ENCODE peak calls at places on chromosomes 2 and 18, in eight cellular contexts. One of them, this sample, is unnamed. For H3K4me1, the result is how much of the 10 kb centered on the place peaks cover.

GRCh38 chr2:170354409-170354808 is 176.5 kb downstream of the MYO3B start:
- DNase-seq in breast epithelium: no peak
- DNase-seq in HepG2: no peak
- DNase-seq in transverse colon: no peak
- DNase-seq in spleen: no peak
- DNase-seq in adrenal gland: no peak
- DNase-seq in heart left ventricle: no peak
- DNase-seq in Peyer's patch: no peak
- DNase-seq in this sample: no peak

GRCh38 chr2:69767034-69767433 is 25.1 kb downstream of the ANXA4 start:
- DNase-seq in breast epithelium: no peak
- DNase-seq in HepG2: no peak
- DNase-seq in transverse colon: no peak
- DNase-seq in spleen: no peak
- DNase-seq in adrenal gland: no peak
- DNase-seq in heart left ventricle: no peak
- DNase-seq in Peyer's patch: no peak
- DNase-seq in this sample: no peak

GRCh38 chr18:56702946-56703345 is 51.8 kb downstream of the WDR7 start:
- DNase-seq in breast epithelium: no peak
- DNase-seq in HepG2: peak
- DNase-seq in transverse colon: no peak
- DNase-seq in spleen: no peak
- DNase-seq in adrenal gland: peak
- DNase-seq in heart left ventricle: no peak
- DNase-seq in Peyer's patch: no peak
- DNase-seq in this sample: no peak

GRCh38 chr2:1816414-1816911 is 72.1 kb upstream of the PXDN start:
- DNase-seq in breast epithelium: no peak
- DNase-seq in HepG2: no peak
- DNase-seq in transverse colon: peak
- DNase-seq in spleen: no peak
- DNase-seq in adrenal gland: no peak
- DNase-seq in heart left ventricle: peak
- DNase-seq in Peyer's patch: no peak
- DNase-seq in this sample: no peak

GRCh38 chr2:58539973-58540372 is 298.8 kb upstream of the FANCL start:
- DNase-seq in breast epithelium: no peak
- DNase-seq in HepG2: no peak
- DNase-seq in transverse colon: no peak
- DNase-seq in spleen: no peak
- DNase-seq in adrenal gland: no peak
- DNase-seq in heart left ventricle: no peak
- DNase-seq in Peyer's patch: no peak
- DNase-seq in this sample: no peak

GRCh38 chr2:240440704-240441320 is 5.3 kb downstream of the GPC1 start:
- DNase-seq in breast epithelium: no peak
- DNase-seq in HepG2: no peak
- DNase-seq in transverse colon: no peak
- DNase-seq in spleen: peak
- DNase-seq in adrenal gland: no peak
- DNase-seq in heart left ventricle: no peak
- DNase-seq in Peyer's patch: no peak
- DNase-seq in this sample: no peak

GRCh38 chr2:175107146-175107545 is 60.9 kb downstream of the ATF2 start:
- DNase-seq in breast epithelium: no peak
- DNase-seq in HepG2: no peak
- DNase-seq in transverse colon: no peak
- DNase-seq in spleen: no peak
- DNase-seq in adrenal gland: no peak
- DNase-seq in heart left ventricle: no peak
- DNase-seq in Peyer's patch: no peak
- DNase-seq in this sample: no peak

GRCh38 chr2:134173338-134174016 is 80.4 kb upstream of the MGAT5 start:
- DNase-seq in breast epithelium: no peak
- DNase-seq in HepG2: no peak
- DNase-seq in transverse colon: peak
- DNase-seq in spleen: no peak
- DNase-seq in adrenal gland: no peak
- DNase-seq in heart left ventricle: no peak
- DNase-seq in Peyer's patch: peak
- DNase-seq in this sample: no peak

GRCh38 chr2:178074123-178075005 is 1.8 kb upstream of the PDE11A start:
- DNase-seq in breast epithelium: no peak
- DNase-seq in HepG2: no peak
- DNase-seq in transverse colon: no peak
- DNase-seq in spleen: no peak
- DNase-seq in adrenal gland: no peak
- DNase-seq in heart left ventricle: no peak
- DNase-seq in Peyer's patch: no peak
- DNase-seq in this sample: no peak

GRCh38 chr18:79798346-79798998 is 734 bp downstream of the KCNG2 start:
- DNase-seq in breast epithelium: peak
- DNase-seq in HepG2: no peak
- DNase-seq in transverse colon: no peak
- DNase-seq in spleen: peak
- DNase-seq in adrenal gland: no peak
- DNase-seq in heart left ventricle: peak
- DNase-seq in Peyer's patch: no peak
- DNase-seq in this sample: no peak

GRCh38 chr2:218382785-218383184 is 712 bp downstream of the SLC11A1 start:
- DNase-seq in breast epithelium: no peak
- DNase-seq in HepG2: no peak
- DNase-seq in transverse colon: no peak
- DNase-seq in spleen: no peak
- DNase-seq in adrenal gland: no peak
- DNase-seq in heart left ventricle: peak
- DNase-seq in Peyer's patch: no peak
- DNase-seq in this sample: no peak

GRCh38 chr2:9004338-9005204 is 1.1 kb upstream of the MBOAT2 start:
- DNase-seq in breast epithelium: no peak
- DNase-seq in HepG2: no peak
- DNase-seq in transverse colon: no peak
- DNase-seq in spleen: no peak
- DNase-seq in adrenal gland: no peak
- DNase-seq in heart left ventricle: no peak
- DNase-seq in Peyer's patch: no peak
- DNase-seq in this sample: no peak

GRCh38 chr18:23565916-23566547 is 20.3 kb downstream of the NPC1 start:
- DNase-seq in breast epithelium: no peak
- DNase-seq in HepG2: no peak
- DNase-seq in transverse colon: no peak
- DNase-seq in spleen: no peak
- DNase-seq in adrenal gland: no peak
- DNase-seq in heart left ventricle: no peak
- DNase-seq in Peyer's patch: no peak
- DNase-seq in this sample: no peak

GRCh38 chr18:79523221-79523737 is 127.5 kb downstream of the NFATC1 start:
- DNase-seq in breast epithelium: peak
- DNase-seq in HepG2: no peak
- DNase-seq in transverse colon: no peak
- DNase-seq in spleen: peak
- DNase-seq in adrenal gland: no peak
- DNase-seq in heart left ventricle: no peak
- DNase-seq in Peyer's patch: peak
- DNase-seq in this sample: no peak

GRCh38 chr18:62449490-62450104 is 73.2 kb upstream of the ZCCHC2 start:
- DNase-seq in breast epithelium: no peak
- DNase-seq in HepG2: no peak
- DNase-seq in transverse colon: no peak
- DNase-seq in spleen: no peak
- DNase-seq in adrenal gland: no peak
- DNase-seq in heart left ventricle: no peak
- DNase-seq in Peyer's patch: no peak
- DNase-seq in this sample: no peak

GRCh38 chr2:45812039-45812500 is 160.6 kb downstream of the PRKCE start:
- DNase-seq in breast epithelium: no peak
- DNase-seq in HepG2: no peak
- DNase-seq in transverse colon: no peak
- DNase-seq in spleen: no peak
- DNase-seq in adrenal gland: no peak
- DNase-seq in heart left ventricle: no peak
- DNase-seq in Peyer's patch: no peak
- DNase-seq in this sample: no peak

GRCh38 chr2:99777656-99778290 is 288.0 kb upstream of the REV1 start:
- DNase-seq in breast epithelium: no peak
- DNase-seq in HepG2: no peak
- DNase-seq in transverse colon: no peak
- DNase-seq in spleen: no peak
- DNase-seq in adrenal gland: no peak
- DNase-seq in heart left ventricle: no peak
- DNase-seq in Peyer's patch: no peak
- DNase-seq in this sample: no peak

GRCh38 chr2:99780276-99780675 is 290.5 kb upstream of the REV1 start:
- DNase-seq in breast epithelium: no peak
- DNase-seq in HepG2: no peak
- DNase-seq in transverse colon: no peak
- DNase-seq in spleen: no peak
- DNase-seq in adrenal gland: no peak
- DNase-seq in heart left ventricle: no peak
- DNase-seq in Peyer's patch: no peak
- DNase-seq in this sample: no peak

GRCh38 chr2:99776521-99777265 is 286.9 kb upstream of the REV1 start:
- DNase-seq in breast epithelium: no peak
- DNase-seq in HepG2: no peak
- DNase-seq in transverse colon: no peak
- DNase-seq in spleen: no peak
- DNase-seq in adrenal gland: no peak
- DNase-seq in heart left ventricle: no peak
- DNase-seq in Peyer's patch: no peak
- DNase-seq in this sample: no peak

GRCh38 chr2:99775585-99775984 is 285.8 kb upstream of the REV1 start:
- DNase-seq in breast epithelium: no peak
- DNase-seq in HepG2: no peak
- DNase-seq in transverse colon: no peak
- DNase-seq in spleen: no peak
- DNase-seq in adrenal gland: no peak
- DNase-seq in heart left ventricle: no peak
- DNase-seq in Peyer's patch: no peak
- DNase-seq in this sample: no peak

DNA sequence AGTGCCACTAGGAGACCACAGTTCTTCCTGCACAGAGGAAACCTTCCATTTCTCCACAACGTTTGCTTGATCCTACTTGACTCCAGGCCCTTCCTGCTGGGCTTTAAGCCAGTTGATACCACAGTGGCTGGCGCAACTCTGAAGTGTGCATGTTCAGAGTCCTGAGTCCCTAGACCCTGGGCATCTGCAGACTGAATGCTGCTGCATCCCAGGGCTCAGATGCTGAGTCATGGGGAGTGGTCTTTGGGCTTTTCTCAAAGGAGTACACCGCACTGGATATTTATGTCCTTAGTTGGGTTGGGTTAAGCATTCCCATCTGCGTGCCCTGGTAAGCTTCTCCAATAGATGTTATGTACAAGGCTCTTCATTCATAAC is 287.4 kb upstream of the REV1 start:
- DNase-seq in breast epithelium: no peak
- DNase-seq in HepG2: no peak
- DNase-seq in transverse colon: no peak
- DNase-seq in spleen: no peak
- DNase-seq in adrenal gland: no peak
- DNase-seq in heart left ventricle: no peak
- DNase-seq in Peyer's patch: no peak
- DNase-seq in this sample: no peak
- TF ChIP-seq POLR2A in breast epithelium: no peak
- TF ChIP-seq POLR2A in HepG2: no peak
- TF ChIP-seq POLR2A in transverse colon: no peak
- TF ChIP-seq POLR2A in spleen: no peak
- TF ChIP-seq POLR2A in adrenal gland: no peak
- TF ChIP-seq POLR2A in heart left ventricle: no peak
- TF ChIP-seq POLR2A in Peyer's patch: no peak
- TF ChIP-seq POLR2A in this sample: no peak

DNA sequence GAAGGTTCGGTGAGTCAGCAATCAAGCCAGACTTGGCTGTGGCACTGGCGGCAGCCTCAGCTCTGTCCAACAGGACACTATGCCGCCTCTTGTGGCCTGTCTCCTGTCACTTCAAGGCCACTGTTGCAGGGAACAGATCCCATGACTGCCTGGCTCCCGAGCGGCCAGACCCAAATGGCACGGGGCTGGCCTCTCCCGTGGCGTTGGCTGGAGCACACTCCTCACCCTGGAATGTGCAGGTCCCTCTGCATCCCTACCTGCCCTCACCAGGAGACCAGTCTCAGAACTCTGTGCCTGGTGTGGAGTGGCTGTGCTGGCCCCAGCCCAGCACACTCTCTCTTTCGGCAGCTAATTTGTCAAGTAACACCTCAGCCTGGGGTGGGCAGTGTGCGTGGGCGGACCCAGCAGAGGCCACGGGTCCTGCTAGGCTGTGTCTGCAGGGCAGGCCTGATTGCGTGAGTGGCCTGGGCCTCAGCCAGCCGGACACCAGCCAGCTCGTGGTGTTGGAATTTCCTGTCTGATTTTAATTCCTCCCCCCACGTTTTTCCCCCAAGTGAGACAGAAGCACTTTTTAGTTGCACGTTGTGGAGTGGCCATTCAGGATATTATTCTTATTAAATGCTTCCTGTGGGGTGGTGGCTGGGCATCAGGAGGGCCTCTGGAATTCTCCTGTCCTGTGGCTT is 179.3 kb downstream of the GLI2 start:
- DNase-seq in breast epithelium: no peak
- DNase-seq in HepG2: peak
- DNase-seq in transverse colon: peak
- DNase-seq in spleen: no peak
- DNase-seq in adrenal gland: peak
- DNase-seq in heart left ventricle: peak
- DNase-seq in Peyer's patch: peak
- DNase-seq in this sample: peak
- TF ChIP-seq CTCF in breast epithelium: no peak
- TF ChIP-seq CTCF in HepG2: peak
- TF ChIP-seq CTCF in transverse colon: no peak
- TF ChIP-seq CTCF in spleen: no peak
- TF ChIP-seq CTCF in adrenal gland: no peak
- TF ChIP-seq CTCF in heart left ventricle: no peak
- TF ChIP-seq CTCF in Peyer's patch: no peak
- TF ChIP-seq CTCF in this sample: peak

DNA sequence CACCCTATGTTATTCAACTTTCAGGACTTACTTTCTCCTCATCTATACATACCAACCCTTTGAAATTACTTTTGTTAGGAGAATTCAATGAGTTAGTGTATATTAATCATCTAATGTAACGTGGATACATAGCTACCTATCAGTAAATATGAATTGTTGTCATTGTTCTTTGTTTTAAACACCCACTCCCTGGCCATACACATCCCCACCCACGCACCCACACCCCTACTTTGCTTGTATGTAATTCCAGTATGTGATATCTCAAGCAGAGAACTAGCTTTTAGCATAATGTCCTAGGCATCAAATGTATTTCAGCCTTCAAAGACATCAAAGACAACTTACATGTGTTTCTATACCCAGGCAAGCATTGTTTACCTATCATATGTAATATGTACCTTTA is 129.2 kb downstream of the MAP4K4 start:
- DNase-seq in breast epithelium: no peak
- DNase-seq in HepG2: no peak
- DNase-seq in transverse colon: no peak
- DNase-seq in spleen: no peak
- DNase-seq in adrenal gland: no peak
- DNase-seq in heart left ventricle: no peak
- DNase-seq in Peyer's patch: no peak
- DNase-seq in this sample: no peak
- H3K4me1 ChIP-seq in breast epithelium: under half
- H3K4me1 ChIP-seq in HepG2: half or more
- H3K4me1 ChIP-seq in transverse colon: under half
- H3K4me1 ChIP-seq in spleen: under half
- H3K4me1 ChIP-seq in adrenal gland: under half
- H3K4me1 ChIP-seq in heart left ventricle: half or more
- H3K4me1 ChIP-seq in Peyer's patch: under half
- H3K4me1 ChIP-seq in this sample: under half

GRCh38 chr18:21740724-21741510 is at the start of gene MIB1:
- DNase-seq in breast epithelium: no peak
- DNase-seq in HepG2: no peak
- DNase-seq in transverse colon: peak
- DNase-seq in spleen: no peak
- DNase-seq in adrenal gland: no peak
- DNase-seq in heart left ventricle: peak
- DNase-seq in Peyer's patch: peak
- DNase-seq in this sample: peak
- TF ChIP-seq POLR2A in breast epithelium: peak
- TF ChIP-seq POLR2A in HepG2: peak
- TF ChIP-seq POLR2A in transverse colon: peak
- TF ChIP-seq POLR2A in spleen: no peak
- TF ChIP-seq POLR2A in adrenal gland: peak
- TF ChIP-seq POLR2A in heart left ventricle: no peak
- TF ChIP-seq POLR2A in Peyer's patch: peak
- TF ChIP-seq POLR2A in this sample: peak

This sample was measured in tibial nerve.